ENCODE peak calls at places on chromosome X, in four cellular contexts. T, E, S and D are unnamed samples.
A peak's percentile ranks its signal among the peaks of the same experiment; 100 is the strongest.

GRCh38 chrX:21509912-21510311 is 135.7 kb downstream of the CNKSR2 start:
- DNase-seq in T (no peak), E (no peak), S (peak; percentile 50), D (no peak)

GRCh38 chrX:12956704-12957541 is 18.0 kb upstream of the TMSB4X start:
- DNase-seq in T (no peak), E (no peak), S (peak; percentile 68), D (peak; percentile 81)

GRCh38 chrX:115690554-115691216 is 129.7 kb downstream of the PLS3 start:
- DNase-seq in T (peak; percentile 0), E (peak; percentile 17), S (peak; percentile 91), D (peak; percentile 54)

GRCh38 chrX:46624090-46624786 is 50.7 kb downstream of the CHST7 start:
- DNase-seq in T (no peak), E (no peak), S (no peak), D (no peak)

GRCh38 chrX:10618911-10619310 is 1.5 kb downstream of the MID1 start:
- DNase-seq in T (no peak), E (no peak), S (peak; percentile 13), D (no peak)

GRCh38 chrX:9825966-9826365 is 39.7 kb downstream of the SHROOM2 start:
- DNase-seq in T (no peak), E (no peak), S (no peak), D (no peak)

GRCh38 chrX:39174761-39175417 is 373.6 kb downstream of the MID1IP1 start:
- DNase-seq in T (no peak), E (no peak), S (no peak), D (no peak)

GRCh38 chrX:150450519-150451177 is 87.5 kb downstream of the MAMLD1 start:
- DNase-seq in T (no peak), E (no peak), S (no peak), D (no peak)

GRCh38 chrX:135975421-135975820 is 1.6 kb upstream of the MMGT1 start:
- DNase-seq in T (no peak), E (no peak), S (no peak), D (no peak)

GRCh38 chrX:18390941-18391538 is 34.4 kb upstream of the CDKL5 start:
- DNase-seq in T (peak; percentile 64), E (peak; percentile 49), S (peak; percentile 69), D (peak; percentile 78)

GRCh38 chrX:101091817-101092216 is 6.2 kb upstream of the CENPI start:
- DNase-seq in T (no peak), E (no peak), S (no peak), D (no peak)